ENCODE peak calls at places on chromosomes 12 and 14, in five cellular contexts. One of them, this sample, is unnamed.
A peak's percentile ranks its signal among the peaks of the same experiment; 100 is the strongest.

GRCh38 chr12:48187916-48188695 is 4.7 kb downstream of the CCDC184 start:
- DNase-seq in WTC11: no peak
- DNase-seq in amniotic stem cell: no peak
- DNase-seq in activated CD4-positive, alpha-beta T cell treated with anti-CD3 and anti-CD28 coated beads, Interleukin-2, amount 50 U/mL, for 1 hour: no peak
- DNase-seq in ovary: no peak
- DNase-seq in this sample: no peak

GRCh38 chr12:67651380-67651695 is 2.8 kb downstream of the DYRK2 start:
- DNase-seq in ovary: no peak
- DNase-seq in WTC11: no peak
- DNase-seq in amniotic stem cell: no peak
- DNase-seq in activated CD4-positive, alpha-beta T cell treated with anti-CD3 and anti-CD28 coated beads, Interleukin-2, amount 50 U/mL, for 1 hour: peak; percentile 29
- DNase-seq in this sample: no peak

GRCh38 chr12:58419905-58420304 is 478.5 kb downstream of the ATP23 start:
- DNase-seq in WTC11: no peak
- DNase-seq in activated CD4-positive, alpha-beta T cell treated with anti-CD3 and anti-CD28 coated beads, Interleukin-2, amount 50 U/mL, for 1 hour: no peak
- DNase-seq in amniotic stem cell: no peak
- DNase-seq in ovary: no peak
- DNase-seq in this sample: no peak

GRCh38 chr14:94570002-94570400 is 8.8 kb downstream of the SERPINA4 start:
- DNase-seq in activated CD4-positive, alpha-beta T cell treated with anti-CD3 and anti-CD28 coated beads, Interleukin-2, amount 50 U/mL, for 1 hour: no peak
- DNase-seq in WTC11: no peak
- DNase-seq in amniotic stem cell: no peak
- DNase-seq in ovary: no peak
- DNase-seq in this sample: no peak

GRCh38 chr14:71103662-71104484 is 196.6 kb downstream of the PCNX1 start:
- DNase-seq in activated CD4-positive, alpha-beta T cell treated with anti-CD3 and anti-CD28 coated beads, Interleukin-2, amount 50 U/mL, for 1 hour: no peak
- DNase-seq in WTC11: no peak
- DNase-seq in ovary: no peak
- DNase-seq in amniotic stem cell: peak; percentile 30
- DNase-seq in this sample: peak; percentile 38

GRCh38 chr12:6280053-6280469 is 30.4 kb upstream of the PLEKHG6 start:
- DNase-seq in WTC11: no peak
- DNase-seq in amniotic stem cell: peak; percentile 80
- DNase-seq in activated CD4-positive, alpha-beta T cell treated with anti-CD3 and anti-CD28 coated beads, Interleukin-2, amount 50 U/mL, for 1 hour: no peak
- DNase-seq in ovary: peak; percentile 69
- DNase-seq in this sample: no peak

GRCh38 chr12:71223139-71223538 is 65.3 kb upstream of the TSPAN8 start:
- DNase-seq in amniotic stem cell: no peak
- DNase-seq in WTC11: no peak
- DNase-seq in activated CD4-positive, alpha-beta T cell treated with anti-CD3 and anti-CD28 coated beads, Interleukin-2, amount 50 U/mL, for 1 hour: no peak
- DNase-seq in ovary: no peak
- DNase-seq in this sample: no peak

GRCh38 chr12:86052921-86053320 is 178.8 kb downstream of the NTS start:
- DNase-seq in ovary: no peak
- DNase-seq in WTC11: no peak
- DNase-seq in activated CD4-positive, alpha-beta T cell treated with anti-CD3 and anti-CD28 coated beads, Interleukin-2, amount 50 U/mL, for 1 hour: no peak
- DNase-seq in amniotic stem cell: no peak
- DNase-seq in this sample: no peak

GRCh38 chr12:121033625-121034349 is 5.3 kb downstream of the OASL start:
- DNase-seq in activated CD4-positive, alpha-beta T cell treated with anti-CD3 and anti-CD28 coated beads, Interleukin-2, amount 50 U/mL, for 1 hour: peak; percentile 34
- DNase-seq in WTC11: no peak
- DNase-seq in ovary: no peak
- DNase-seq in amniotic stem cell: no peak
- DNase-seq in this sample: no peak

GRCh38 chr12:85266391-85266790 is 13.6 kb upstream of the ALX1 start:
- DNase-seq in activated CD4-positive, alpha-beta T cell treated with anti-CD3 and anti-CD28 coated beads, Interleukin-2, amount 50 U/mL, for 1 hour: no peak
- DNase-seq in amniotic stem cell: no peak
- DNase-seq in WTC11: no peak
- DNase-seq in ovary: no peak
- DNase-seq in this sample: no peak

GRCh38 chr14:44981198-44981597 is 19.2 kb downstream of the TOGARAM1 start:
- DNase-seq in activated CD4-positive, alpha-beta T cell treated with anti-CD3 and anti-CD28 coated beads, Interleukin-2, amount 50 U/mL, for 1 hour: no peak
- DNase-seq in amniotic stem cell: no peak
- DNase-seq in ovary: no peak
- DNase-seq in WTC11: no peak
- DNase-seq in this sample: no peak